ENCODE peak calls at places on chromosomes 2 and 18, in ten cellular contexts. Q is HepG2, O is WTC11, H is fibroblast of the aortic adventitia, W is HCT116, Y is cardiac fibroblast, E is brain microvascular endothelial cell, D is dorsolateral prefrontal cortex, L is GM23338, J is endothelial cell of umbilical vein. V is an unnamed sample.

GRCh38 chr2:239328306-239329191 is 72.3 kb downstream of the HDAC4 start:
- DNase-seq in E (peak; percentile 52), Y (peak; percentile 64), D (no peak), J (peak; percentile 63), W (no peak), O (no peak), H (peak; percentile 99), Q (no peak), L (no peak), V (no peak)

GRCh38 chr18:79950440-79951341 is 762 bp downstream of the SLC66A2 start:
- DNase-seq in D (peak; percentile 23), L (peak; percentile 63), J (peak; percentile 21), E (no peak), W (no peak), Q (no peak), H (no peak), O (peak; percentile 41), Y (peak; percentile 25), V (peak; percentile 28)

GRCh38 chr2:165627463-165627862 is 158.0 kb downstream of the CSRNP3 start:
- DNase-seq in Q (no peak), D (no peak), L (no peak), J (peak; percentile 17), O (no peak), H (no peak), Y (peak; percentile 75), E (peak; percentile 88), W (no peak), V (no peak)

GRCh38 chr2:2191110-2191707 is 139.9 kb downstream of the MYT1L start:
- DNase-seq in E (no peak), O (no peak), J (no peak), L (no peak), D (no peak), Y (no peak), W (no peak), Q (no peak), H (no peak), V (no peak)

GRCh38 chr2:141878016-141878415 is 252.8 kb downstream of the LRP1B start:
- DNase-seq in Y (no peak), D (peak; percentile 43), W (no peak), J (no peak), O (no peak), L (no peak), E (no peak), H (no peak), Q (no peak), V (no peak)

GRCh38 chr2:360124-360523 is 72.2 kb upstream of the ALKAL2 start:
- DNase-seq in L (no peak), Q (no peak), E (no peak), D (no peak), W (no peak), Y (no peak), J (no peak), H (no peak), O (no peak), V (no peak)

GRCh38 chr2:222338374-222338773 is 39.6 kb upstream of the PAX3 start:
- DNase-seq in Y (no peak), E (no peak), O (no peak), W (no peak), Q (no peak), D (no peak), J (no peak), H (no peak), L (no peak), V (no peak)

GRCh38 chr18:29892960-29893558 is 1149.5 kb downstream of the DSC3 start:
- DNase-seq in O (no peak), E (no peak), D (no peak), L (peak; percentile 39), J (peak; percentile 19), Y (peak; percentile 20), Q (no peak), H (peak; percentile 14), W (no peak), V (no peak)

GRCh38 chr2:150212722-150213171 is 274.7 kb downstream of the RND3 start:
- DNase-seq in W (no peak), J (no peak), H (peak; percentile 45), D (no peak), Q (no peak), O (no peak), L (no peak), E (peak; percentile 17), Y (no peak), V (no peak)

GRCh38 chr2:239321596-239322413 is 79.0 kb downstream of the HDAC4 start:
- DNase-seq in Q (no peak), L (no peak), J (no peak), Y (no peak), H (no peak), O (no peak), W (no peak), E (no peak), D (no peak), V (no peak)

GRCh38 chr2:3146175-3146574 is 231.4 kb downstream of the EIPR1 start:
- DNase-seq in Q (no peak), Y (no peak), J (no peak), O (no peak), L (no peak), E (no peak), H (no peak), D (no peak), W (no peak), V (no peak)

GRCh38 chr2:238098854-238099708 is 1.1 kb upstream of the ESPNL start:
- DNase-seq in D (peak; percentile 19), E (no peak), W (no peak), J (no peak), H (no peak), Q (no peak), L (no peak), Y (no peak), O (no peak), V (no peak)

GRCh38 chr2:3839489-3839888 is 136.1 kb downstream of the DCDC2C start:
- DNase-seq in J (no peak), D (no peak), H (no peak), O (no peak), E (no peak), Q (no peak), Y (no peak), L (no peak), W (no peak), V (no peak)

GRCh38 chr2:39513641-39514094 is 76.6 kb upstream of the MAP4K3 start:
- DNase-seq in J (peak; percentile 98), Y (peak; percentile 99), W (peak; percentile 32), Q (peak; percentile 83), H (peak; percentile 93), L (peak; percentile 79), O (peak; percentile 35), D (peak; percentile 44), E (peak; percentile 97), V (no peak)
- TF ChIP-seq CTCF in J (peak; percentile 68), Y (peak; percentile 77), W (peak; percentile 68), Q (peak; percentile 85), H (peak; percentile 77), L (peak; percentile 65), O (peak; percentile 17), D (peak; percentile 55), E (peak; percentile 84), V (peak; percentile 53)

GRCh38 chr2:134843968-134844367 is 5.6 kb downstream of the ACMSD start:
- DNase-seq in Y (no peak), E (no peak), O (no peak), J (no peak), L (no peak), D (no peak), Q (no peak), W (no peak), H (no peak), V (no peak)

GRCh38 chr2:134846213-134846612 is 7.8 kb downstream of the ACMSD start:
- DNase-seq in E (no peak), H (no peak), Q (no peak), L (no peak), W (no peak), D (no peak), J (no peak), O (no peak), Y (no peak), V (no peak)

GRCh38 chr2:134845028-134845427 is 6.6 kb downstream of the ACMSD start:
- DNase-seq in O (no peak), L (no peak), W (no peak), Q (no peak), D (no peak), Y (no peak), E (no peak), H (no peak), J (no peak), V (no peak)

GRCh38 chr2:134842930-134843490 is 4.6 kb downstream of the ACMSD start:
- DNase-seq in D (no peak), W (no peak), Q (no peak), E (no peak), J (no peak), L (no peak), Y (no peak), O (no peak), H (no peak), V (no peak)

GRCh38 chr2:134845719-134846118 is 7.3 kb downstream of the ACMSD start:
- DNase-seq in O (no peak), D (no peak), L (no peak), J (no peak), E (peak; percentile 53), Q (no peak), H (peak; percentile 49), Y (peak; percentile 63), W (no peak), V (no peak)
- TF ChIP-seq CTCF in O (no peak), D (no peak), L (no peak), J (no peak), E (no peak), Q (no peak), H (no peak), Y (no peak), W (no peak), V (no peak)

GRCh38 chr2:46382331-46383112 is 85.3 kb downstream of the EPAS1 start:
- DNase-seq in D (no peak), Y (no peak), J (no peak), O (no peak), E (no peak), L (no peak), W (no peak), H (no peak), Q (no peak), V (no peak)
- TF ChIP-seq CTCF in D (no peak), Y (no peak), J (no peak), O (no peak), E (no peak), L (no peak), W (no peak), H (no peak), Q (no peak), V (no peak)

GRCh38 chr2:73987948-73988700 is 3.4 kb downstream of the TET3 start:
- DNase-seq in Y (no peak), W (no peak), E (no peak), Q (no peak), O (no peak), L (no peak), D (no peak), H (no peak), J (no peak), V (no peak)

GRCh38 chr2:73984922-73985317 is 210 bp downstream of the TET3 start:
- DNase-seq in Y (no peak), L (peak; percentile 50), Q (peak; percentile 26), J (no peak), H (no peak), D (no peak), W (no peak), O (peak; percentile 47), E (no peak), V (peak; percentile 52)

GRCh38 chr2:73985318-73986084 is 791 bp downstream of the TET3 start:
- DNase-seq in W (no peak), E (no peak), O (no peak), D (no peak), Q (peak; percentile 31), L (peak; percentile 54), J (no peak), H (no peak), Y (peak; percentile 60), V (peak; percentile 37)

GRCh38 chr2:73986085-73986680 is 1.5 kb downstream of the TET3 start:
- DNase-seq in Q (no peak), W (no peak), L (no peak), J (no peak), H (no peak), D (no peak), E (no peak), O (no peak), Y (no peak), V (no peak)

GRCh38 chr2:73987109-73987947 is 2.6 kb downstream of the TET3 start:
- DNase-seq in J (peak; percentile 58), E (no peak), D (peak; percentile 57), Q (no peak), Y (no peak), W (no peak), O (no peak), L (peak; percentile 32), H (no peak), V (no peak)
- TF ChIP-seq CTCF in J (peak; percentile 38), E (peak; percentile 63), D (no peak), Q (peak; percentile 49), Y (no peak), W (no peak), O (no peak), L (no peak), H (no peak), V (no peak)

V was measured in progenitor cell of endocrine pancreas.